ENCODE peak calls at places on chromosome 20, in four cellular contexts. D is SK-N-SH, K is GM12878, J is K562. Q is an unnamed sample.

GRCh38 chr20:32972181-32973076 is 31.8 kb downstream of the SUN5 start:
- DNase-seq in K (peak), J (peak), D (no peak), Q (no peak)

GRCh38 chr20:45892049-45892816 is 1.1 kb downstream of the CTSA start:
- DNase-seq in J (peak), D (peak), K (no peak), Q (no peak)

GRCh38 chr20:53778041-53778516 is 184.4 kb upstream of the ZNF217 start:
- DNase-seq in D (no peak), J (no peak), K (no peak), Q (no peak)

GRCh38 chr20:58142843-58143185 is 85.6 kb downstream of the ANKRD60 start:
- DNase-seq in K (no peak), D (no peak), J (no peak), Q (no peak)

GRCh38 chr20:23241416-23241815 is 109.2 kb upstream of the NXT1 start:
- DNase-seq in K (no peak), J (no peak), D (no peak), Q (no peak)

GRCh38 chr20:6122111-6122872 is 538 bp downstream of the FERMT1 start:
- DNase-seq in D (no peak), K (no peak), J (no peak), Q (peak)

GRCh38 chr20:8260837-8261241 is 128.8 kb downstream of the PLCB1 start:
- DNase-seq in J (no peak), D (no peak), K (no peak), Q (no peak)

GRCh38 chr20:3340443-3340842 is 67.0 kb downstream of the DNAAF9 start:
- DNase-seq in J (no peak), D (peak), K (no peak), Q (no peak)

GRCh38 chr20:53655909-53656652 is 62.4 kb upstream of the ZNF217 start:
- DNase-seq in J (no peak), D (no peak), K (no peak), Q (no peak)

GRCh38 chr20:23622839-23623343 is 14.9 kb downstream of the CST3 start:
- DNase-seq in D (no peak), J (peak), K (no peak), Q (no peak)

GRCh38 chr20:12699374-12700228 is 309.2 kb upstream of the SPTLC3 start:
- DNase-seq in D (no peak), J (no peak), K (no peak), Q (no peak)

GRCh38 chr20:46720019-46720418 is 10.6 kb downstream of the SLC2A10 start:
- DNase-seq in K (no peak), J (no peak), D (no peak), Q (no peak)

GRCh38 chr20:21509597-21510331 is 4.1 kb downstream of the NKX2-2 start:
- DNase-seq in K (no peak), D (peak), J (no peak), Q (peak)

GRCh38 chr20:45934046-45934586 is 367 bp upstream of the PCIF1 start:
- DNase-seq in J (peak), K (no peak), D (peak), Q (peak)

GRCh38 chr20:5865604-5866003 is 84.7 kb downstream of the TRMT6 start:
- DNase-seq in K (no peak), J (no peak), D (no peak), Q (no peak)

GRCh38 chr20:45156728-45157127 is 18.0 kb upstream of the PI3 start:
- DNase-seq in K (no peak), J (no peak), D (no peak), Q (no peak)

GRCh38 chr20:45433316-45433715 is 17.4 kb downstream of the PIGT start:
- DNase-seq in J (no peak), D (no peak), K (no peak), Q (no peak)

GRCh38 chr20:45097485-45098095 is 3.3 kb downstream of the KCNS1 start:
- DNase-seq in D (peak), J (no peak), K (no peak), Q (peak)

GRCh38 chr20:44540834-44541233 is 19.0 kb upstream of the SERINC3 start:
- DNase-seq in J (no peak), D (no peak), K (no peak), Q (no peak)

GRCh38 chr20:44703183-44703925 is 11.8 kb upstream of the CCN5 start:
- DNase-seq in K (no peak), J (no peak), D (no peak), Q (no peak)

GRCh38 chr20:33733654-33734576 is 2.1 kb downstream of the ZNF341 start:
- DNase-seq in D (no peak), K (peak), J (no peak), Q (peak)

GRCh38 chr20:37702643-37703337 is 9.0 kb downstream of the CTNNBL1 start:
- DNase-seq in J (no peak), D (no peak), K (no peak), Q (no peak)

GRCh38 chr20:45963059-45964011 is 8.7 kb downstream of the ZNF335 start:
- DNase-seq in D (peak), K (no peak), J (peak), Q (no peak)

GRCh38 chr20:21361266-21361665 is 36.1 kb downstream of the NKX2-4 start:
- DNase-seq in D (no peak), K (no peak), J (no peak), Q (no peak)

GRCh38 chr20:37439223-37439933 is 81.7 kb upstream of the NNAT start:
- DNase-seq in D (no peak), J (no peak), K (no peak), Q (no peak)

GRCh38 chr20:37579091-37579490 is 51.4 kb upstream of the BLCAP start:
- DNase-seq in D (no peak), J (no peak), K (no peak), Q (no peak)

GRCh38 chr20:24698189-24698588 is 228.8 kb downstream of the SYNDIG1 start:
- DNase-seq in K (no peak), J (no peak), D (no peak), Q (no peak)

GRCh38 chr20:33677991-33678431 is 3.8 kb upstream of the NECAB3 start:
- DNase-seq in D (no peak), K (no peak), J (peak), Q (no peak)

GRCh38 chr20:61980647-61981583 is 84.8 kb downstream of the TAF4 start:
- DNase-seq in J (peak), D (peak), K (no peak), Q (peak)

GRCh38 chr20:63497138-63497945 is 1.5 kb downstream of the EEF1A2 start:
- DNase-seq in D (peak), J (no peak), K (no peak), Q (no peak)

GRCh38 chr20:63497946-63498935 is 642 bp downstream of the EEF1A2 start:
- DNase-seq in K (no peak), J (peak), D (peak), Q (peak)

GRCh38 chr20:63499333-63499969 is 568 bp upstream of the EEF1A2 start:
- DNase-seq in K (no peak), J (no peak), D (peak), Q (peak)

GRCh38 chr20:63500151-63500901 is 1.4 kb upstream of the EEF1A2 start:
- DNase-seq in D (no peak), K (no peak), J (no peak), Q (no peak)

DNA sequence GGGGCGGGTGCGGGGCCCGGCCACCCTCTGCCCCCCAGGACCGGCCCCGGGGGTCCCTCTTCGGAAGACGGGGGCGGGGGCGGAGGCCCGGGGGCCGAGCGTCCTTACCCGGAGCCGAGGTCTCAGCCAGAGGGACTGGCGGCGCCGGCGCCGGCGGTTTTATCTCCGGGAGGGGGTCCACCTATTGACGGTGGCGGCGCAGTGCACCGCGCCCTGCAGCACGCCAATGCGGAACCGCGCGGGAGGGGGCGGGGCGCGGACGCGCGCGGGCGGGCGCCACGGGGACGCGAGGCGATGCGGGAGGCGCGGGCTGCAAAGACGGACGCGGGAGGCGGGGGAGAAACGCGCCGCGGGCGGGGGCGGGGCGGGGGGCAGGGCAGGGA is at the start of gene EEF1A2:
- DNase-seq in D (peak), J (peak), K (no peak), Q (no peak)
- TF ChIP-seq USF1 in D (no peak), J (no peak), K (no peak), Q (no peak)

GRCh38 chr20:18496740-18497592 is at the start of gene RBBP9:
- DNase-seq in K (peak), D (peak), J (peak), Q (peak)

GRCh38 chr20:18497603-18498002 is 578 bp upstream of the RBBP9 start:
- DNase-seq in J (no peak), K (no peak), D (no peak), Q (no peak)

DNA sequence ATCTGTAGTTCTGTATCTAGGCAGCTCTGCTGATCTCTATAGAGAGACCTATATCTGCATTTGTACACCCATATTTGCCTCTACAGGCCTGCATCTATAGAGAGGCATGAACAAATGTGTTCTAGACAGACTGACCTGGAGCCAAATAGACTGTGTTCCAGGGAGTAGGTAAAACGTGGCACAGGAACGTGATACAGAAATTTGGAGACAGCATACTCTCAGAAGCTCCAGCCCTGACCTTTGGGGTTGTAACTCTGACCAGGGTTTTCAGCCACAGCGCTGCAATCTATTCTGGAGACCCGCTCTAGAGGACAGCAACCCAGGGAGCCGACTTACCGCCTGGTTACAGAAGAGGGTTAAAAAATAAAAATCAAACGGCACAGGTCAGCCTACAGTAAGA is 983 bp downstream of the RBBP9 start:
- DNase-seq in J (no peak), D (peak), K (no peak), Q (no peak)
- TF ChIP-seq USF1 in J (no peak), D (no peak), K (no peak), Q (no peak)

GRCh38 chr20:49399329-49399728 is 83.1 kb downstream of the KCNB1 start:
- DNase-seq in D (no peak), J (no peak), K (no peak), Q (no peak)

GRCh38 chr20:49396230-49396629 is 86.2 kb downstream of the KCNB1 start:
- DNase-seq in J (no peak), K (no peak), D (no peak), Q (no peak)

GRCh38 chr20:49398401-49399144 is 83.9 kb downstream of the KCNB1 start:
- DNase-seq in D (no peak), J (peak), K (no peak), Q (no peak)

GRCh38 chr20:49395659-49396058 is 86.8 kb downstream of the KCNB1 start:
- DNase-seq in D (no peak), J (no peak), K (no peak), Q (no peak)

DNA sequence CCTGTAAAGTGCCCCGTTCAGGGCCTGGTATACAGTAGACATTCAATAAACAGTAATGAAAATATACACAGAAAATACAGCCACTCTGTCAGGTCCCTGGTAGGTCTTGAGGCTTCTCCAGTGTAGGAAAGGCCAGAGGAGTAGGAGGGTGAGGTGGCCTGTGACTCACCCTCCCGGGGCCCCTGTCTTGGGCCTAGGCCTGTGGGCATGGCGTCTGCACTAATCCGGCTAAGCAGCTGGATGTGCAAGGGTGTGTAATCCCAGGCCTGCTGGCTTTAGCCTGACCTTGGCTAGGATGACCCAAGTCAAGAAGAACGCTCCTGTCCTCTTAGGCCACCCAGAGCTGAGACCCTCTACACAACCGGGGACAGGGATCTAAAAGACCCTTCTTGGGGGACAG is 84.9 kb downstream of the KCNB1 start:
- DNase-seq in D (no peak), K (no peak), J (peak), Q (no peak)
- TF ChIP-seq USF1 in D (no peak), K (no peak), J (no peak), Q (no peak)

GRCh38 chr20:50654899-50655298 is 36.4 kb downstream of the RIPOR3 start:
- DNase-seq in D (no peak), K (no peak), J (no peak), Q (no peak)
- TF ChIP-seq USF1 in D (no peak), K (no peak), J (no peak), Q (no peak)

GRCh38 chr20:19786311-19786710 is 28.3 kb downstream of the RIN2 start:
- DNase-seq in K (no peak), D (no peak), J (no peak), Q (peak)
- TF ChIP-seq USF1 in K (no peak), D (no peak), J (no peak), Q (peak)